ENCODE peak calls at places on chromosomes 11 and 22, in ten cellular contexts. One of them, this sample, is unnamed.

GRCh38 chr22:44622147-44622427 is 79.9 kb upstream of the PRR5 start:
- DNase-seq in Kasumi-1: no peak
- DNase-seq in right atrium auricular region: no peak
- DNase-seq in immature natural killer cell: no peak
- DNase-seq in stimulated activated CD4-positive, alpha-beta T cell treated with anti-CD3 and anti-CD28 coated beads, TNF-alpha, amount 100 ng/mL, for 4 hours: no peak
- DNase-seq in pulmonary artery endothelial cell: no peak
- DNase-seq in fibroblast of the conjunctiva: no peak
- DNase-seq in activated CD8-positive, alpha-beta memory T cell treated with anti-CD3 and anti-CD28 coated beads, Interleukin-2, amount 10 ng/mL, durations not matched to agents 7 days and 5 days: peak
- DNase-seq in head of caudate nucleus: peak
- DNase-seq in T-cell: no peak
- DNase-seq in this sample: peak

GRCh38 chr11:115645631-115646271 is 141.5 kb upstream of the CADM1 start:
- DNase-seq in Kasumi-1: no peak
- DNase-seq in immature natural killer cell: no peak
- DNase-seq in T-cell: no peak
- DNase-seq in right atrium auricular region: no peak
- DNase-seq in activated CD8-positive, alpha-beta memory T cell treated with anti-CD3 and anti-CD28 coated beads, Interleukin-2, amount 10 ng/mL, durations not matched to agents 7 days and 5 days: no peak
- DNase-seq in pulmonary artery endothelial cell: no peak
- DNase-seq in stimulated activated CD4-positive, alpha-beta T cell treated with anti-CD3 and anti-CD28 coated beads, TNF-alpha, amount 100 ng/mL, for 4 hours: no peak
- DNase-seq in head of caudate nucleus: peak
- DNase-seq in fibroblast of the conjunctiva: no peak
- DNase-seq in this sample: no peak

GRCh38 chr22:37224757-37225420 is 12.6 kb upstream of the SSTR3 start:
- DNase-seq in right atrium auricular region: no peak
- DNase-seq in activated CD8-positive, alpha-beta memory T cell treated with anti-CD3 and anti-CD28 coated beads, Interleukin-2, amount 10 ng/mL, durations not matched to agents 7 days and 5 days: no peak
- DNase-seq in immature natural killer cell: no peak
- DNase-seq in Kasumi-1: no peak
- DNase-seq in pulmonary artery endothelial cell: no peak
- DNase-seq in stimulated activated CD4-positive, alpha-beta T cell treated with anti-CD3 and anti-CD28 coated beads, TNF-alpha, amount 100 ng/mL, for 4 hours: no peak
- DNase-seq in head of caudate nucleus: no peak
- DNase-seq in fibroblast of the conjunctiva: no peak
- DNase-seq in T-cell: no peak
- DNase-seq in this sample: no peak

GRCh38 chr22:37331034-37331428 is 48.7 kb downstream of the CYTH4 start:
- DNase-seq in stimulated activated CD4-positive, alpha-beta T cell treated with anti-CD3 and anti-CD28 coated beads, TNF-alpha, amount 100 ng/mL, for 4 hours: no peak
- DNase-seq in pulmonary artery endothelial cell: no peak
- DNase-seq in T-cell: no peak
- DNase-seq in Kasumi-1: no peak
- DNase-seq in head of caudate nucleus: peak
- DNase-seq in immature natural killer cell: no peak
- DNase-seq in right atrium auricular region: no peak
- DNase-seq in activated CD8-positive, alpha-beta memory T cell treated with anti-CD3 and anti-CD28 coated beads, Interleukin-2, amount 10 ng/mL, durations not matched to agents 7 days and 5 days: no peak
- DNase-seq in fibroblast of the conjunctiva: no peak
- DNase-seq in this sample: no peak

GRCh38 chr22:42974223-42974622 is 40.7 kb downstream of the PACSIN2 start:
- DNase-seq in fibroblast of the conjunctiva: no peak
- DNase-seq in stimulated activated CD4-positive, alpha-beta T cell treated with anti-CD3 and anti-CD28 coated beads, TNF-alpha, amount 100 ng/mL, for 4 hours: no peak
- DNase-seq in T-cell: no peak
- DNase-seq in immature natural killer cell: no peak
- DNase-seq in head of caudate nucleus: no peak
- DNase-seq in activated CD8-positive, alpha-beta memory T cell treated with anti-CD3 and anti-CD28 coated beads, Interleukin-2, amount 10 ng/mL, durations not matched to agents 7 days and 5 days: no peak
- DNase-seq in right atrium auricular region: no peak
- DNase-seq in Kasumi-1: no peak
- DNase-seq in pulmonary artery endothelial cell: no peak
- DNase-seq in this sample: no peak

GRCh38 chr11:58509730-58510129 is 1.8 kb upstream of the OR5B21 start:
- DNase-seq in stimulated activated CD4-positive, alpha-beta T cell treated with anti-CD3 and anti-CD28 coated beads, TNF-alpha, amount 100 ng/mL, for 4 hours: no peak
- DNase-seq in pulmonary artery endothelial cell: no peak
- DNase-seq in head of caudate nucleus: no peak
- DNase-seq in Kasumi-1: no peak
- DNase-seq in immature natural killer cell: no peak
- DNase-seq in T-cell: no peak
- DNase-seq in activated CD8-positive, alpha-beta memory T cell treated with anti-CD3 and anti-CD28 coated beads, Interleukin-2, amount 10 ng/mL, durations not matched to agents 7 days and 5 days: no peak
- DNase-seq in fibroblast of the conjunctiva: no peak
- DNase-seq in right atrium auricular region: no peak
- DNase-seq in this sample: no peak

GRCh38 chr11:35919244-35919643 is 24.6 kb upstream of the LDLRAD3 start:
- DNase-seq in T-cell: no peak
- DNase-seq in activated CD8-positive, alpha-beta memory T cell treated with anti-CD3 and anti-CD28 coated beads, Interleukin-2, amount 10 ng/mL, durations not matched to agents 7 days and 5 days: no peak
- DNase-seq in right atrium auricular region: no peak
- DNase-seq in immature natural killer cell: no peak
- DNase-seq in fibroblast of the conjunctiva: no peak
- DNase-seq in Kasumi-1: no peak
- DNase-seq in stimulated activated CD4-positive, alpha-beta T cell treated with anti-CD3 and anti-CD28 coated beads, TNF-alpha, amount 100 ng/mL, for 4 hours: no peak
- DNase-seq in pulmonary artery endothelial cell: peak
- DNase-seq in head of caudate nucleus: peak
- DNase-seq in this sample: no peak

GRCh38 chr22:24181088-24181995 is at the start of gene SUSD2:
- DNase-seq in activated CD8-positive, alpha-beta memory T cell treated with anti-CD3 and anti-CD28 coated beads, Interleukin-2, amount 10 ng/mL, durations not matched to agents 7 days and 5 days: no peak
- DNase-seq in stimulated activated CD4-positive, alpha-beta T cell treated with anti-CD3 and anti-CD28 coated beads, TNF-alpha, amount 100 ng/mL, for 4 hours: no peak
- DNase-seq in fibroblast of the conjunctiva: no peak
- DNase-seq in right atrium auricular region: no peak
- DNase-seq in T-cell: no peak
- DNase-seq in immature natural killer cell: no peak
- DNase-seq in head of caudate nucleus: no peak
- DNase-seq in pulmonary artery endothelial cell: no peak
- DNase-seq in Kasumi-1: no peak
- DNase-seq in this sample: no peak

GRCh38 chr22:44129614-44129976 is 51.1 kb upstream of the PARVG start:
- DNase-seq in fibroblast of the conjunctiva: no peak
- DNase-seq in pulmonary artery endothelial cell: peak
- DNase-seq in activated CD8-positive, alpha-beta memory T cell treated with anti-CD3 and anti-CD28 coated beads, Interleukin-2, amount 10 ng/mL, durations not matched to agents 7 days and 5 days: no peak
- DNase-seq in Kasumi-1: no peak
- DNase-seq in right atrium auricular region: no peak
- DNase-seq in stimulated activated CD4-positive, alpha-beta T cell treated with anti-CD3 and anti-CD28 coated beads, TNF-alpha, amount 100 ng/mL, for 4 hours: no peak
- DNase-seq in T-cell: no peak
- DNase-seq in immature natural killer cell: no peak
- DNase-seq in head of caudate nucleus: peak
- DNase-seq in this sample: no peak

This sample was measured in T-helper 22 cell.